ENCODE peak calls at places on chromosomes 1 and 21, in eight cellular contexts. T is BE2C, A is prostate gland, N is MM.1S, X is tibial artery, J is DND-41, Z is foreskin keratinocyte, Y is suprapubic skin. R is an unnamed sample.
A peak's percentile ranks its signal among the peaks of the same experiment; 100 is the strongest.

GRCh38 chr1:94298861-94299260 is 61.5 kb upstream of the ARHGAP29 start:
- DNase-seq in T (no peak), A (no peak), N (no peak), X (peak; percentile 49), J (no peak), Z (no peak), Y (no peak), R (no peak)

GRCh38 chr1:224492632-224493031 is 58.0 kb upstream of the WDR26 start:
- DNase-seq in T (no peak), A (no peak), N (peak; percentile 5), X (no peak), J (no peak), Z (no peak), Y (no peak), R (no peak)

GRCh38 chr1:77322061-77322900 is 40.5 kb downstream of the AK5 start:
- DNase-seq in T (no peak), A (no peak), N (no peak), X (no peak), J (no peak), Z (peak; percentile 95), Y (no peak), R (peak; percentile 69)

GRCh38 chr21:41054206-41054605 is 113.8 kb upstream of the BACE2 start:
- DNase-seq in T (no peak), A (no peak), N (no peak), X (no peak), J (no peak), Z (no peak), Y (no peak), R (no peak)

GRCh38 chr1:208939545-208940085 is 643.9 kb upstream of the CAMK1G start:
- DNase-seq in T (peak; percentile 44), A (no peak), N (no peak), X (no peak), J (no peak), Z (no peak), Y (no peak), R (no peak)

GRCh38 chr1:53860967-53861411 is 22.9 kb upstream of the NDC1 start:
- DNase-seq in T (peak; percentile 32), A (no peak), N (peak; percentile 58), X (no peak), J (peak; percentile 55), Z (no peak), Y (no peak), R (no peak)

GRCh38 chr1:33319186-33319948 is 1.5 kb downstream of the A3GALT2 start:
- DNase-seq in T (no peak), A (no peak), N (no peak), X (no peak), J (no peak), Z (no peak), Y (no peak), R (no peak)

GRCh38 chr1:209105769-209106168 is 477.7 kb upstream of the CAMK1G start:
- DNase-seq in T (no peak), A (no peak), N (no peak), X (no peak), J (no peak), Z (no peak), Y (no peak), R (no peak)

GRCh38 chr1:110879758-110880606 is 7.0 kb downstream of the CD53 start:
- DNase-seq in T (no peak), A (no peak), N (no peak), X (no peak), J (peak; percentile 52), Z (no peak), Y (no peak), R (no peak)

GRCh38 chr1:147907786-147908509 is 5.4 kb downstream of the GJA8 start:
- DNase-seq in T (no peak), A (no peak), N (no peak), X (no peak), J (no peak), Z (no peak), Y (no peak), R (no peak)

GRCh38 chr1:228377664-228378452 is 28.8 kb downstream of the TRIM11 start:
- DNase-seq in T (no peak), A (no peak), N (no peak), X (no peak), J (no peak), Z (no peak), Y (no peak), R (peak; percentile 37)

GRCh38 chr1:8670371-8670818 is 147.0 kb downstream of the RERE start:
- DNase-seq in T (no peak), A (no peak), N (no peak), X (no peak), J (no peak), Z (no peak), Y (no peak), R (no peak)
- H3K4me1 ChIP-seq in T (peaks cover 27% of the 10 kb centered on the region), A (peaks cover 13% of the 10 kb centered on the region), N (no peaks in the 10 kb centered on the region), X (peaks cover 6% of the 10 kb centered on the region), J (no peaks in the 10 kb centered on the region), Z (peaks cover 23% of the 10 kb centered on the region), Y (peaks cover 34% of the 10 kb centered on the region), R (peaks cover 15% of the 10 kb centered on the region)

DNA sequence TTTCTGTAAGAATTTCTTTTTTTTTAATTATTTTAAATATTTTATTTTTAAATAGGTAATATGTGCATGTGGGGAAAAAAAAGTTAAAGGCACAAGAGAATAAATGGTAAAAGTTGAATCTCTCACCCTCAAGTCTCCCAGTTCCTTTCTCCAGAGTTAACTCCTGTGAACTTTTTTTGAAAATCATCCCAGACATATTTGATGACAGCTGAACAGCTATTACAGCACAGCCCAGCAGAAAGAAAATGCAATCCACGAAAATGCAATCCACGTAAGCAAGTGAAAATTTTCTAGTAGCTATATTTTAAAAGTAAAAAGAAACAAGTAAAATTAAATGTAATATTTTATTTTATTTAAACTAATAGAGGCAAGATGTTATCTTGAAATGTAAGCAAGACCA is 310.0 kb upstream of the RUNX1 start:
- DNase-seq in T (no peak), A (no peak), N (no peak), X (no peak), J (no peak), Z (no peak), Y (no peak), R (no peak)
- TF ChIP-seq CTCF in T (no peak), A (no peak), N (no peak), X (no peak), J (no peak), Z (no peak), Y (no peak), R (no peak)

GRCh38 chr1:2946291-2946690 is 75.0 kb upstream of the ACTRT2 start:
- DNase-seq in T (no peak), A (no peak), N (no peak), X (no peak), J (no peak), Z (no peak), Y (no peak), R (no peak)
- H3K27me3 ChIP-seq in T (peaks cover 32% of the 10 kb centered on the region), A (peaks cover 18% of the 10 kb centered on the region), N (peaks cover 73% of the 10 kb centered on the region), X (peaks cover 29% of the 10 kb centered on the region), J (no peaks in the 10 kb centered on the region), Z (no peaks in the 10 kb centered on the region), Y (peaks cover 93% of the 10 kb centered on the region), R (peaks cover 41% of the 10 kb centered on the region)

DNA sequence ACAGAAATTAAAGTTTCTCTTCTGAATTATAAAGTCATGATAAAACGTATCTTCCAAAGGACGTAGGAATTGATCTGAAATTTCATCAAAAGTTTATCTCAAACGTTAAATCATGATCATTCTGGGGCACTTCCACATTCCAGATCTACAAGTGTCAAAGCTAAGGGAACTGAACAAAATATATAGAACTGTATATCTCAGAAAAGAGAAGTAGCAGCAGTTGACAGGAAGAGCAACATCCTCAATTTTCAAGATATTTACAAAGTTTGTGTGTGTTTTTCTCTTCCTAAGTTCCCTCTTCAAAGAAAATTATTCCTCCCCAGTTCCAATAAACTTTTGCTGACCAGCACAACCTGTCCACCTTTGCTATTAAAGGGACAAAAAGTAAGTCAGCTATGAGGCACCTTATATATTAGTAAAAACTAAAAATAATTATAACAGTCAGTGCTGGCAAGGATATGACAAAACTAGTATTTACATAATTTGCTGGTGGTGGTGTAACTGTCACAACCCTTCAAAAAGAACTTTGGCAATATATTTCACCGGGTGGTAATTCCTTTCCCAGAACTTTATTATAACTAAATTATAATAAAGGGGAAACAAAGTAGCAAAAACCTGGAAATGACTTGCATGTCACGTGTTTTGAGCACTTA is 38.5 kb upstream of the EYA3 start:
- DNase-seq in T (no peak), A (no peak), N (no peak), X (no peak), J (no peak), Z (no peak), Y (no peak), R (no peak)
- H3K4me1 ChIP-seq in T (no peaks in the 10 kb centered on the region), A (no peaks in the 10 kb centered on the region), N (peaks cover under 1% of the 10 kb centered on the region), X (no peaks in the 10 kb centered on the region), J (no peaks in the 10 kb centered on the region), Z (peaks cover 3% of the 10 kb centered on the region), Y (no peaks in the 10 kb centered on the region), R (peaks cover 16% of the 10 kb centered on the region)

GRCh38 chr1:5393146-5393545 is 599.1 kb downstream of the NPHP4 start:
- DNase-seq in T (no peak), A (no peak), N (no peak), X (no peak), J (no peak), Z (no peak), Y (no peak), R (no peak)

GRCh38 chr1:5390497-5390896 is 601.7 kb downstream of the NPHP4 start:
- DNase-seq in T (no peak), A (no peak), N (no peak), X (no peak), J (no peak), Z (no peak), Y (no peak), R (no peak)

GRCh38 chr1:5393591-5393990 is 598.6 kb downstream of the NPHP4 start:
- DNase-seq in T (no peak), A (no peak), N (no peak), X (no peak), J (no peak), Z (no peak), Y (no peak), R (no peak)

GRCh38 chr1:5391725-5392124 is 600.5 kb downstream of the NPHP4 start:
- DNase-seq in T (no peak), A (no peak), N (no peak), X (no peak), J (no peak), Z (no peak), Y (no peak), R (no peak)

DNA sequence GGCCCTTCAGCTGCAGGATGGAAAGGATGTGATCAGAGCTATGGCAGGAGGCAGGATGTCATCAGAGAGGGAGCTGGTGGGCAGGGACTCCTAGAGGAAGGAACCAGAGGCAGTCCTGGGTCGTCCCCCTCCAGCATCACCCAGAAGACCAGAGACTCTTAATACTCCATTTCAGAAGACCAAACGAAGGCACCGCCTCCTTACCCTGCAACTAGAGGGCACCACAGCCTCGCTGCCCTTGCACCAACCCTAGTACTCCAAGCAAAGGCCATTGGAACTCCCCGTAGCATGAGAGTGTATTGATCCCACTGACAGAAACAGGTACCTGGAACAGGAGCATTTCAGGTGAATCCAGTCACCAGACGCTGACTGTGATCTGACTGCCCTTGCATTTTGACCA is 598.1 kb downstream of the NPHP4 start:
- DNase-seq in T (no peak), A (no peak), N (no peak), X (no peak), J (no peak), Z (no peak), Y (no peak), R (peak; percentile 31)
- TF ChIP-seq CTCF in T (no peak), A (no peak), N (no peak), X (no peak), J (peak; percentile 5), Z (no peak), Y (no peak), R (no peak)